ENCODE peak calls at places on chromosomes 2 and 18, in seven cellular contexts. Q is neural crest cell, X is iris pigment epithelial cell, E is fibroblast of mammary gland, C is hepatic stellate cell, V is endothelial cell of umbilical vein, I is NCI-H1436. Z is an unnamed sample.

GRCh38 chr2:128436498-128437180 is 118.0 kb upstream of the HS6ST1 start:
- DNase-seq in Q (no peak), X (no peak), E (peak), C (no peak), V (no peak), I (no peak), Z (no peak)

GRCh38 chr2:9819551-9819950 is 23.7 kb upstream of the TAF1B start:
- DNase-seq in Q (no peak), X (no peak), E (no peak), C (no peak), V (no peak), I (no peak), Z (no peak)

GRCh38 chr18:45916302-45916701 is 50.8 kb downstream of the EPG5 start:
- DNase-seq in Q (no peak), X (no peak), E (no peak), C (no peak), V (no peak), I (no peak), Z (no peak)

GRCh38 chr18:3554811-3555427 is 104.9 kb downstream of the TGIF1 start:
- DNase-seq in Q (no peak), X (no peak), E (no peak), C (no peak), V (no peak), I (no peak), Z (no peak)

GRCh38 chr2:196702641-196703040 is 63.1 kb downstream of the CCDC150 start:
- DNase-seq in Q (no peak), X (no peak), E (peak), C (no peak), V (no peak), I (no peak), Z (no peak)

GRCh38 chr2:212176151-212176550 is 362.5 kb downstream of the ERBB4 start:
- DNase-seq in Q (no peak), X (peak), E (no peak), C (no peak), V (no peak), I (no peak), Z (no peak)

GRCh38 chr2:174211954-174212353 is 36.4 kb downstream of the OLA1 start:
- DNase-seq in Q (no peak), X (no peak), E (no peak), C (no peak), V (no peak), I (no peak), Z (no peak)

GRCh38 chr2:197434541-197435513 is at the start of gene SF3B1:
- DNase-seq in Q (peak), X (peak), E (peak), C (peak), V (peak), I (peak), Z (peak)

GRCh38 chr2:240584486-240585031 is 2.0 kb upstream of the CAPN10 start:
- DNase-seq in Q (no peak), X (peak), E (peak), C (no peak), V (no peak), I (peak), Z (no peak)

GRCh38 chr2:148989882-148990493 is 48.5 kb upstream of the LYPD6B start:
- DNase-seq in Q (peak), X (peak), E (peak), C (peak), V (peak), I (peak), Z (peak)

GRCh38 chr2:176488446-176488845 is 219.2 kb downstream of the MTX2 start:
- DNase-seq in Q (no peak), X (no peak), E (peak), C (no peak), V (no peak), I (no peak), Z (no peak)

GRCh38 chr2:64526034-64526433 is 1.9 kb downstream of the AFTPH start:
- DNase-seq in Q (no peak), X (no peak), E (no peak), C (no peak), V (no peak), I (no peak), Z (no peak)

GRCh38 chr2:208939852-208940251 is 484.0 kb upstream of the MAP2 start:
- DNase-seq in Q (no peak), X (no peak), E (no peak), C (no peak), V (no peak), I (no peak), Z (no peak)

GRCh38 chr18:59536181-59536580 is 161.0 kb downstream of the CCBE1 start:
- DNase-seq in Q (no peak), X (peak), E (peak), C (no peak), V (no peak), I (no peak), Z (no peak)

GRCh38 chr2:46648141-46648742 is 168.9 kb downstream of the TMEM247 start:
- DNase-seq in Q (no peak), X (peak), E (peak), C (no peak), V (no peak), I (no peak), Z (no peak)

GRCh38 chr2:56500317-56500716 is 316.5 kb downstream of the CCDC85A start:
- DNase-seq in Q (no peak), X (no peak), E (no peak), C (no peak), V (no peak), I (no peak), Z (no peak)

GRCh38 chr2:100142393-100142792 is at the start of gene AFF3:
- DNase-seq in Q (no peak), X (no peak), E (no peak), C (no peak), V (no peak), I (no peak), Z (no peak)

GRCh38 chr2:124301915-124302314 is 276.8 kb downstream of the CNTNAP5 start:
- DNase-seq in Q (no peak), X (no peak), E (no peak), C (no peak), V (no peak), I (no peak), Z (no peak)

GRCh38 chr18:23540867-23541266 is 37.6 kb downstream of the RMC1 start:
- DNase-seq in Q (no peak), X (peak), E (no peak), C (no peak), V (no peak), I (no peak), Z (no peak)

GRCh38 chr2:46087492-46087891 is 209.7 kb upstream of the EPAS1 start:
- DNase-seq in Q (no peak), X (peak), E (peak), C (no peak), V (no peak), I (no peak), Z (no peak)

GRCh38 chr2:219169950-219170654 is at the start of gene SLC23A3:
- DNase-seq in Q (no peak), X (no peak), E (no peak), C (no peak), V (no peak), I (no peak), Z (no peak)

GRCh38 chr2:144456680-144457079 is 63.2 kb downstream of the ZEB2 start:
- DNase-seq in Q (no peak), X (peak), E (peak), C (peak), V (peak), I (no peak), Z (no peak)

Z was measured in HuH-7.5.